ENCODE peak calls at places on chromosomes 5 and 9, in four cellular contexts. T, C, R and K are unnamed samples.

GRCh38 chr5:135426102-135427082 is 20.8 kb downstream of the DCANP1 start:
- DNase-seq in T (peak; percentile 48), C (peak; percentile 61), R (peak; percentile 70), K (peak; percentile 69)

GRCh38 chr5:146340260-146341081 is 1.8 kb downstream of the POU4F3 start:
- DNase-seq in T (no peak), C (peak; percentile 60), R (peak; percentile 52), K (peak; percentile 4)

GRCh38 chr5:141040093-141040762 is 10.9 kb upstream of the PCDHB1 start:
- DNase-seq in T (no peak), C (no peak), R (peak; percentile 79), K (no peak)

GRCh38 chr5:150323819-150324218 is 21.1 kb upstream of the ARSI start:
- DNase-seq in T (no peak), C (no peak), R (no peak), K (no peak)

GRCh38 chr9:88578486-88579362 is 43.7 kb downstream of the NXNL2 start:
- DNase-seq in T (peak; percentile 52), C (peak; percentile 69), R (peak; percentile 81), K (peak; percentile 62)

GRCh38 chr9:90012825-90013425 is 408.1 kb downstream of the GADD45G start:
- DNase-seq in T (no peak), C (no peak), R (no peak), K (peak; percentile 46)

GRCh38 chr5:123951204-123951977 is 439.4 kb downstream of the CSNK1G3 start:
- DNase-seq in T (peak; percentile 83), C (peak; percentile 96), R (peak; percentile 86), K (no peak)

GRCh38 chr9:85723220-85723619 is 18.5 kb downstream of the AGTPBP1 start:
- DNase-seq in T (no peak), C (no peak), R (no peak), K (no peak)

GRCh38 chr5:130166839-130167490 is 262.7 kb downstream of the CHSY3 start:
- DNase-seq in T (no peak), C (no peak), R (no peak), K (no peak)

GRCh38 chr5:158599132-158599531 is 500.6 kb downstream of the EBF1 start:
- DNase-seq in T (no peak), C (peak; percentile 15), R (no peak), K (peak; percentile 34)

GRCh38 chr9:135499326-135500070 is 984 bp upstream of the MRPS2 start:
- DNase-seq in T (peak; percentile 88), C (peak; percentile 84), R (peak; percentile 73), K (peak; percentile 80)

GRCh38 chr9:135343733-135344522 is 135.7 kb upstream of the PPP1R26 start:
- DNase-seq in T (no peak), C (peak; percentile 5), R (peak; percentile 33), K (peak; percentile 60)

GRCh38 chr9:113635586-113635985 is 172.1 kb downstream of the RGS3 start:
- DNase-seq in T (no peak), C (no peak), R (no peak), K (no peak)

GRCh38 chr9:113446323-113446740 is 17.2 kb upstream of the RGS3 start:
- DNase-seq in T (no peak), C (peak; percentile 55), R (peak; percentile 67), K (peak; percentile 68)

GRCh38 chr5:171701138-171701537 is 84.5 kb upstream of the SMIM23 start:
- DNase-seq in T (no peak), C (no peak), R (no peak), K (no peak)

GRCh38 chr5:150559701-150560100 is 51.8 kb downstream of the NDST1 start:
- DNase-seq in T (no peak), C (peak; percentile 76), R (peak; percentile 23), K (no peak)

GRCh38 chr5:132315529-132316067 is 21.4 kb downstream of the SLC22A4 start:
- DNase-seq in T (no peak), C (no peak), R (no peak), K (no peak)

GRCh38 chr9:112194969-112195431 is 19.9 kb upstream of the SUSD1 start:
- DNase-seq in T (no peak), C (peak; percentile 70), R (no peak), K (no peak)

GRCh38 chr9:137785704-137786161 is 91.8 kb upstream of the CACNA1B start:
- DNase-seq in T (no peak), C (peak; percentile 6), R (no peak), K (no peak)

GRCh38 chr5:168795943-168796342 is 216.8 kb upstream of the PANK3 start:
- DNase-seq in T (no peak), C (no peak), R (no peak), K (no peak)

GRCh38 chr5:179914032-179914755 is 6.5 kb upstream of the TBC1D9B start:
- DNase-seq in T (peak; percentile 98), C (peak; percentile 53), R (peak; percentile 91), K (peak; percentile 44)

GRCh38 chr9:105246656-105247162 is 2.3 kb downstream of the SLC44A1 start:
- DNase-seq in T (no peak), C (no peak), R (no peak), K (peak; percentile 25)

GRCh38 chr5:152142845-152143469 is 218.3 kb upstream of the GLRA1 start:
- DNase-seq in T (no peak), C (peak; percentile 50), R (peak; percentile 74), K (peak; percentile 56)

GRCh38 chr5:120361941-120362340 is 102.2 kb upstream of the PRR16 start:
- DNase-seq in T (no peak), C (no peak), R (no peak), K (no peak)
- H2AFZ ChIP-seq in T (no peak overlapping the region), C (no peak overlapping the region), R (no peak overlapping the region), K (no peak overlapping the region)

GRCh38 chr9:38622961-38623360 is 2.6 kb upstream of the ANKRD18A start:
- DNase-seq in T (no peak), C (no peak), R (no peak), K (no peak)

GRCh38 chr9:38621434-38622082 is 1.2 kb upstream of the ANKRD18A start:
- DNase-seq in T (no peak), C (no peak), R (peak; percentile 31), K (no peak)

GRCh38 chr9:38622083-38622674 is 1.8 kb upstream of the ANKRD18A start:
- DNase-seq in T (no peak), C (no peak), R (peak; percentile 59), K (no peak)

GRCh38 chr9:38619556-38620447 is 594 bp downstream of the ANKRD18A start:
- DNase-seq in T (no peak), C (no peak), R (peak; percentile 14), K (no peak)

DNA sequence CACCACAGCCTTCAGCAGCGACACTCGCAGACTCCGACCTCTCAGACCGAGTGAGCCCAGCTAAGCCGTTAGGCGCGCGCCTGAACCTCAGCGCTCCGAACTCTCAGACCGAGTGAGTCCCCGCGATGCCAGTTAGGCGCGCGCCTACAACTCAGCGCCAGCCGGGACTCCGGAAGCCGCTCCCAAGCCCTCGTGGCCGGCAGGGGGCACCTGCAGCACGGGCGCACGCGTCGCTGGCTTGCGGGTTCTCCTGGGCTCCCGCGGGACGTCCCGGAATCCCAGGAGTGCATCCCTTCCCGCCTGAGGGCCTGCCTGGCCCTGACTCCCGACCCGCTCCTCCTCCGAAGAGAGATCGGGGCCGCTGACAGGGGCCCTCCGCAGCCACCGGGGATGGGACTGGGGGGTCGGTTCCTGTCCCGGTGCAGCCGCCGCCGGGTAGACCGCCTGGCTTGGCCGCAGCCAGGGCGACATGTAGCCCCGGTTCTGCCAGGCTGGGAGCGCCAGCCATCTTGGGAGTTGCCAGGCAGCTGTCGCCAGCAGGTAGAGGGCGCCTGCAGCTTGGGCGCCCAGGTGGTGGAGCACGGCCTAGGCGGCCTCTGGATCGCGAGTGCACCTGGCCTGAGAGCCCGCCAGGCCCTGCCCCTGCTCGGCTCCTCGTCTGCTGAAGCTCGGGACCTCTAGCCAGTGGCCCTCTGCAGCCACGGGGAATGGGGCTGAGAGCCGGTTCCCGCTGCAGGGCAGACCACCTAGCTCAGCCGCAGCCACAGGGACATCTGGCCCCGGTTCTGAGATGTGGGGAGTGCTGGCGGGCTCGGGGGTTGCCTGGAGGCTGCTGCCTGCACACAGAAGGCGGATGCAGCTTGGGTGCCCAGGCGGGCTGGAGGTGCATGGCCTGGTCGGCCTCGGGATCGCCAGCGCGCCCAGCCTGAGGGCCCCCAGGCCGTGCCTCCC is at the start of gene ANKRD18A:
- DNase-seq in T (peak; percentile 78), C (peak; percentile 41), R (peak; percentile 92), K (no peak)
- TF ChIP-seq CTCF in T (peak; percentile 61), C (peak; percentile 55), R (peak; percentile 59), K (no peak)

GRCh38 chr5:143890475-143890874 is 78.5 kb downstream of the HMHB1 start:
- DNase-seq in T (no peak), C (no peak), R (no peak), K (no peak)

GRCh38 chr5:143889986-143890385 is 78.0 kb downstream of the HMHB1 start:
- DNase-seq in T (no peak), C (peak; percentile 49), R (no peak), K (no peak)

GRCh38 chr5:143893638-143894037 is 81.7 kb downstream of the HMHB1 start:
- DNase-seq in T (no peak), C (no peak), R (no peak), K (no peak)

GRCh38 chr5:143896471-143896870 is 84.5 kb downstream of the HMHB1 start:
- DNase-seq in T (no peak), C (peak; percentile 48), R (no peak), K (no peak)

DNA sequence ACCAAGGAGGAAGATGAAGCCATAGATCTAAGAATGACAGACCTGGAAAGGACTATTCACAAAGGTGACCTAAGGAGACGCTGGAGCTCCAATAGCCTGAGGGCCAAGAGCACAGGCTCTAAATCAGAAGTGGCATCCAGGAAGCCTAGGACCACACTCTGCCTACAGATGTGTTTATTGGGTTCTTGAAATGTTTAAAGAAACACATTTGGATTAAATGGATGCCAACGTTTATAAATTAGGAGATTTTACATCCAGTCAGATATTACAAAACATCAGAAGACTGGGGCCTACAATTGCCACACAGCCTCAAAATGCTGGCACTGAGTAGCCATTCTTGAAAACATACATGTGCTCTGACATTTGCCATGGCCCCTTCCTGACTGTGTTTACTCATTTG is 80.9 kb downstream of the HMHB1 start:
- DNase-seq in T (no peak), C (no peak), R (no peak), K (no peak)
- H2AFZ ChIP-seq in T (no peak overlapping the region), C (no peak overlapping the region), R (no peak overlapping the region), K (no peak overlapping the region)

DNA sequence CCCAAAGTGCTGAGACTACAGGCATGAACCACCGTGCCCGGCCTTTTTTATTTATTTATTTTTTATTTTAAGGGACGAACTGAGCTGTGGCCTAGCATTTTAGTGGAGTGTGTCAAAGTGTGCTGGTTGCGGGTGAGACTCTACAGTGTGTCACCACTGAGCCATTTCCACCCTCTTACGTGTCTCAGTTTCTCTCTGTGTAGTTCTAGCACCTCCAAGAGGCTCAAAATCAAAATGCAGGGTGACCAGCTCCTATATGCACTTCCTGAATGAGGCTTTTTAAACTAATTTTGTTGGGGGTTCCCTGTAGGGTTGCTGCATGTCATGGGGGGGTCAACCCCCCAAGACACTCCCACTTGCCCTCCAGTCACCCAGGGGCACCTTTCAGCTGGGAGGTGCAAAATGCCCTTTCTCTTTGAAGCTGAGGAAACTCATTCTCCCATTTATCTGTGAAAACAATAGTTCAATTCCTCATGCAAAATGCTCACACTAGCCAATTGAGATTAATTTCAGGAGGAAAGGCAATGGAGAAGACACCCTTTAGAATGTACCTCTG is 69.3 kb downstream of the COL15A1 start:
- DNase-seq in T (no peak), C (no peak), R (no peak), K (no peak)
- TF ChIP-seq CTCF in T (no peak), C (peak; percentile 35), R (no peak), K (peak; percentile 52)

GRCh38 chr5:170330568-170331054 is 33.0 kb upstream of the LCP2 start:
- DNase-seq in T (no peak), C (no peak), R (no peak), K (no peak)
- H2AFZ ChIP-seq in T (no peak overlapping the region), C (no peak overlapping the region), R (no peak overlapping the region), K (peak overlapping the region; percentile 95)

GRCh38 chr9:109409998-109410397 is 88.1 kb downstream of the PTPN3 start:
- DNase-seq in T (no peak), C (no peak), R (no peak), K (no peak)
- TF ChIP-seq CTCF in T (no peak), C (no peak), R (peak; percentile 33), K (peak; percentile 55)